ENCODE peak calls at places on chromosomes 5 and 9, in ten cellular contexts. H, Z, G, Y, L, E, X, U, W and C are unnamed samples.

GRCh38 chr5:91794455-91794854 is 411.3 kb upstream of the ARRDC3 start:
- DNase-seq in W (no peak), L (no peak), E (no peak), X (no peak), H (no peak), U (no peak), Y (no peak), G (no peak), Z (no peak), C (no peak)

GRCh38 chr5:148482697-148483462 is 99.1 kb downstream of the FBXO38 start:
- DNase-seq in Z (peak; percentile 50), G (peak; percentile 44), E (peak; percentile 43), Y (no peak), L (peak; percentile 28), U (no peak), X (peak; percentile 47), W (peak; percentile 75), H (peak; percentile 59), C (peak; percentile 38)

GRCh38 chr5:74325866-74326265 is 314.7 kb downstream of the ENC1 start:
- DNase-seq in Z (no peak), Y (no peak), U (no peak), W (no peak), H (no peak), X (no peak), E (no peak), G (no peak), L (no peak), C (no peak)

GRCh38 chr9:18979367-18979766 is 53.6 kb downstream of the SAXO1 start:
- DNase-seq in Y (no peak), L (no peak), G (no peak), Z (no peak), H (no peak), E (no peak), X (no peak), W (no peak), U (no peak), C (no peak)

GRCh38 chr5:108484035-108484434 is 102.1 kb upstream of the FBXL17 start:
- DNase-seq in U (no peak), Z (no peak), E (no peak), Y (no peak), X (no peak), W (no peak), H (no peak), L (no peak), G (no peak), C (no peak)

GRCh38 chr9:133967024-133967741 is 24.9 kb downstream of the VAV2 start:
- DNase-seq in W (no peak), G (no peak), X (no peak), H (no peak), Y (no peak), L (no peak), E (no peak), U (no peak), Z (no peak), C (no peak)

GRCh38 chr5:1474875-1475543 is 29.8 kb upstream of the SLC6A3 start:
- DNase-seq in Y (no peak), Z (no peak), W (peak; percentile 49), G (no peak), X (no peak), H (no peak), L (no peak), E (no peak), U (no peak), C (no peak)

GRCh38 chr5:174623438-174624019 is 100.9 kb upstream of the MSX2 start:
- DNase-seq in L (peak; percentile 69), E (no peak), W (no peak), Y (no peak), H (no peak), U (no peak), Z (no peak), X (no peak), G (no peak), C (no peak)

GRCh38 chr5:134029156-134029555 is 24.4 kb upstream of the VDAC1 start:
- DNase-seq in W (no peak), Y (no peak), U (no peak), G (no peak), E (no peak), L (no peak), H (no peak), Z (no peak), X (no peak), C (no peak)

GRCh38 chr5:148347706-148348105 is 12.3 kb downstream of the SPINK9 start:
- DNase-seq in Y (no peak), E (no peak), Z (no peak), L (no peak), U (no peak), X (no peak), H (no peak), W (no peak), G (no peak), C (no peak)

GRCh38 chr9:24245988-24246387 is 299.7 kb downstream of the IZUMO3 start:
- DNase-seq in Z (no peak), Y (peak; percentile 56), W (no peak), X (no peak), E (no peak), U (peak; percentile 40), L (peak; percentile 0), H (no peak), G (peak; percentile 1), C (no peak)

GRCh38 chr5:36199620-36200019 is 42.1 kb downstream of the NADK2 start:
- DNase-seq in Z (no peak), U (no peak), H (no peak), L (no peak), X (no peak), W (no peak), G (no peak), E (no peak), Y (no peak), C (no peak)

GRCh38 chr5:155114655-155115054 is 101.1 kb downstream of the KIF4B start:
- DNase-seq in X (no peak), Z (no peak), Y (no peak), E (no peak), W (no peak), L (no peak), U (no peak), H (no peak), G (no peak), C (no peak)